ENCODE peak calls at places on chromosomes 5 and 9, in five cellular contexts. N is sigmoid colon, Q is right lobe of liver, H is IMR-90, I is heart left ventricle. V is an unnamed sample.

GRCh38 chr9:13607746-13608445 is 328.4 kb upstream of the MPDZ start:
- DNase-seq in N (no peak), Q (no peak), H (no peak), I (no peak), V (no peak)

GRCh38 chr5:6885581-6885980 is 172.3 kb downstream of the TENT4A start:
- DNase-seq in N (no peak), Q (no peak), H (no peak), I (no peak), V (no peak)

GRCh38 chr5:172356527-172356926 is 73.0 kb upstream of the UBTD2 start:
- DNase-seq in N (no peak), Q (no peak), H (no peak), I (no peak), V (no peak)

GRCh38 chr9:87888501-87888900 is 5.8 kb downstream of the SPATA31E1 start:
- DNase-seq in N (peak), Q (no peak), H (no peak), I (no peak), V (no peak)

GRCh38 chr5:179451813-179452196 is 98.5 kb upstream of the RUFY1 start:
- DNase-seq in N (no peak), Q (no peak), H (no peak), I (no peak), V (no peak)

GRCh38 chr5:41929035-41929434 is 4.0 kb downstream of the FBXO4 start:
- DNase-seq in N (no peak), Q (no peak), H (no peak), I (no peak), V (no peak)

GRCh38 chr9:20262611-20263010 is 359.7 kb downstream of the MLLT3 start:
- DNase-seq in N (no peak), Q (no peak), H (no peak), I (no peak), V (no peak)

GRCh38 chr9:16824545-16825041 is 45.9 kb downstream of the BNC2 start:
- DNase-seq in N (no peak), Q (no peak), H (peak), I (no peak), V (no peak)

GRCh38 chr9:129494113-129494789 is 126.7 kb downstream of the C9orf50 start:
- DNase-seq in N (no peak), Q (no peak), H (no peak), I (no peak), V (no peak)

GRCh38 chr5:110807174-110807573 is 68.4 kb downstream of the SLC25A46 start:
- DNase-seq in N (peak), Q (no peak), H (peak), I (no peak), V (no peak)

GRCh38 chr5:62494772-62495171 is 82.2 kb downstream of the IPO11 start:
- DNase-seq in N (no peak), Q (no peak), H (no peak), I (no peak), V (no peak)

GRCh38 chr9:129602598-129603415 is 18.1 kb downstream of the C9orf50 start:
- DNase-seq in N (no peak), Q (no peak), H (no peak), I (no peak), V (no peak)

GRCh38 chr5:177356756-177357458 is 817 bp upstream of the RGS14 start:
- DNase-seq in N (no peak), Q (no peak), H (no peak), I (peak), V (no peak)

GRCh38 chr5:137300411-137301240 is 198.5 kb downstream of the SPOCK1 start:
- DNase-seq in N (no peak), Q (no peak), H (peak), I (no peak), V (no peak)

GRCh38 chr9:133727277-133727875 is 10.8 kb downstream of the SARDH start:
- DNase-seq in N (peak), Q (peak), H (no peak), I (peak), V (peak)

GRCh38 chr5:15010936-15011335 is 139.4 kb upstream of the ANKH start:
- DNase-seq in N (no peak), Q (no peak), H (no peak), I (no peak), V (no peak)

GRCh38 chr5:168086104-168086610 is 205.3 kb upstream of the WWC1 start:
- DNase-seq in N (peak), Q (no peak), H (no peak), I (no peak), V (no peak)

GRCh38 chr5:116573617-116574431 is 799 bp downstream of the SEMA6A start:
- DNase-seq in N (no peak), Q (no peak), H (no peak), I (peak), V (peak)

GRCh38 chr5:30997681-30998080 is 195.8 kb upstream of the CDH6 start:
- DNase-seq in N (no peak), Q (no peak), H (no peak), I (no peak), V (no peak)

GRCh38 chr9:125663127-125663526 is 43.9 kb downstream of the MAPKAP1 start:
- DNase-seq in N (no peak), Q (no peak), H (peak), I (no peak), V (no peak)

GRCh38 chr5:172868924-172869565 is 35.0 kb downstream of the ERGIC1 start:
- DNase-seq in N (peak), Q (peak), H (peak), I (peak), V (peak)

GRCh38 chr9:124259273-124260078 is 1.7 kb downstream of the NEK6 start:
- DNase-seq in N (peak), Q (peak), H (peak), I (peak), V (peak)

GRCh38 chr5:180316586-180316985 is 24.7 kb upstream of the MAPK9 start:
- DNase-seq in N (no peak), Q (no peak), H (no peak), I (no peak), V (no peak)

GRCh38 chr9:13351768-13352386 is 72.4 kb upstream of the MPDZ start:
- DNase-seq in N (no peak), Q (no peak), H (peak), I (no peak), V (no peak)

GRCh38 chr5:98638701-98639100 is 134.8 kb upstream of the RGMB start:
- DNase-seq in N (no peak), Q (no peak), H (peak), I (no peak), V (peak)

GRCh38 chr9:70411141-70411929 is 3.1 kb downstream of the KLF9 start:
- DNase-seq in N (peak), Q (peak), H (peak), I (peak), V (peak)

GRCh38 chr9:1400983-1401382 is 350.8 kb downstream of the DMRT2 start:
- DNase-seq in N (no peak), Q (no peak), H (no peak), I (no peak), V (no peak)

GRCh38 chr5:77707786-77708185 is 68.4 kb downstream of the TBCA start:
- DNase-seq in N (no peak), Q (no peak), H (peak), I (no peak), V (no peak)

GRCh38 chr9:124296094-124296493 is 38.3 kb downstream of the NEK6 start:
- DNase-seq in N (no peak), Q (no peak), H (no peak), I (no peak), V (no peak)

GRCh38 chr5:99061299-99061698 is 132.5 kb upstream of the CHD1 start:
- DNase-seq in N (no peak), Q (no peak), H (no peak), I (peak), V (no peak)

GRCh38 chr5:122844136-122844915 is 1.1 kb upstream of the SNX24 start:
- DNase-seq in N (no peak), Q (no peak), H (no peak), I (no peak), V (peak)

GRCh38 chr5:138402640-138403039 is 36.2 kb upstream of the REEP2 start:
- DNase-seq in N (no peak), Q (no peak), H (no peak), I (no peak), V (no peak)

GRCh38 chr9:967436-967835 is 9.0 kb upstream of the DMRT3 start:
- DNase-seq in N (no peak), Q (no peak), H (no peak), I (no peak), V (no peak)

GRCh38 chr5:32760091-32760509 is 49.0 kb downstream of the NPR3 start:
- DNase-seq in N (no peak), Q (no peak), H (peak), I (no peak), V (no peak)

GRCh38 chr5:79201206-79201605 is 34.7 kb upstream of the JMY start:
- DNase-seq in N (no peak), Q (no peak), H (no peak), I (no peak), V (no peak)

GRCh38 chr9:122468735-122469134 is 9.0 kb downstream of the OR1J1 start:
- DNase-seq in N (no peak), Q (no peak), H (peak), I (no peak), V (no peak)

GRCh38 chr5:158819840-158820620 is 279.7 kb downstream of the EBF1 start:
- DNase-seq in N (no peak), Q (no peak), H (peak), I (no peak), V (no peak)

GRCh38 chr5:134275822-134276221 is 49.9 kb upstream of the PPP2CA start:
- DNase-seq in N (no peak), Q (no peak), H (peak), I (no peak), V (no peak)

GRCh38 chr5:6572086-6572824 is 60.6 kb downstream of the NSUN2 start:
- DNase-seq in N (peak), Q (no peak), H (no peak), I (no peak), V (no peak)

DNA sequence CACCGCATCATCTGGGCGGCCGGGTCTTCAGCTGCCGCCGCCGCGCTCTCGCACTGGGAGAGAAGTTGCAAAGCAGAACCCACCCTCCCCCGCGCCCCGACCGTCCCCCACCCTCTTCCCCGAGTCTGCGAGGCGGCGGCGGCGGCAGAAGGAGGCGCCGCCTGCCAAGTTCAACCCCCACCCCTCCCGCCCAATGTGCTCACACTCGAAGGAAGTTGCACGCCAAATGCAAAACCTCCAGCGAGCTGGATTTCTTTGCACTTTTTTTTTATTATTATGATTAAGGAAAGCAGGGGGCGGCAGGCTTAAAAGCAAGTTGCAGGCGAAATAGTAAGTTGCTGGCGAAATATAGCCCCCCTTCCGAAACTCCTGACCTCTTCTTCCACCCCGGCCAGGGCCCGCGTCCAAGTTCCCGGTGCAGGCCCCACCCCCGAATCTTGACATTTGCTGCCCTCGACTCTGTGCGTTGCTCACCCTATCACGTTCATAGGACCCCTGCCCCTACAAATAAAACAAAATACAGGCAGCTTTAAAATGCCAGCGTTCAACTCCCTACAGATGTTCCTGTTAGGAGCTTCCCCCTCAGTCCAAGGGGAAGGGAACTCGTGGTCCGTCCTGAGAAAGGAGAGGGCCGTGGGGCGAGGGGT is 1.1 kb upstream of the NR3C1 start:
- DNase-seq in N (peak), Q (peak), H (peak), I (peak), V (peak)
- TF ChIP-seq POLR2A in N (no peak), Q (no peak), H (no peak), I (no peak), V (no peak)

GRCh38 chr5:69416180-69416579 is 1.3 kb downstream of the MARVELD2 start:
- DNase-seq in N (no peak), Q (no peak), H (no peak), I (no peak), V (no peak)
- H3K4me3 ChIP-seq in N (no peak), Q (peak), H (no peak), I (no peak), V (no peak)

GRCh38 chr9:37784640-37785483 is at the start of gene EXOSC3:
- DNase-seq in N (peak), Q (peak), H (peak), I (peak), V (peak)
- TF ChIP-seq CTCF in N (no peak), Q (no peak), H (peak), I (peak), V (no peak)

GRCh38 chr9:121201738-121202533 is at the start of gene RAB14:
- DNase-seq in N (peak), Q (peak), H (peak), I (peak), V (peak)
- TF ChIP-seq POLR2A in N (peak), Q (peak), H (peak), I (no peak), V (peak)

GRCh38 chr9:92746567-92747458 is 17.8 kb downstream of the BICD2 start:
- DNase-seq in N (no peak), Q (peak), H (peak), I (no peak), V (no peak)
- H3K4me3 ChIP-seq in N (no peak), Q (no peak), H (no peak), I (no peak), V (no peak)

DNA sequence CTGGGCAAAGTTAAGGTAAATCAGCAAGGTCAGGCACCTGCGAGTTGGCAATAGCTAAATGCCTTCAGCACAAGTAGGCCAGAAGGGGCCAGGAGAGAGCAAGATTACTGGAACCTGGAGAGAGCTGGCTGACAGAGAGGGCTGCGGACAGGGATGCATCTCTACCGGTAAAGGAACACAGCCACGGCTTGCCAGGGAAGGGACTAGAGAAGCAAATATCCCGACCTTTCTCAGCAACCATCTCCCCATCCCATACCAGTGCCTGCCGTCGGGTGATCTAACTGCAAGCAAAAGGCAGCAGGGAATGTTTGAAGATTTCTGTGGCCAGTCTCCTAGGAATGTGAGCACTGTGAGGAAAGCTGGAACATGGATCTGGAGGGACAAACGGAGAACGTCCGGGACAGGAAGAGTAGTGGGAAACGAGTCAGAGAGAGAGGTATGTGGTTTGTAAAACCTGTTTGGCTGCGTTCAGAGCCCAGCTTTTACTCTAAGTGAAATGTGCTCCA is 15.9 kb upstream of the ABLIM3 start:
- DNase-seq in N (no peak), Q (peak), H (peak), I (no peak), V (no peak)
- TF ChIP-seq CTCF in N (no peak), Q (peak), H (peak), I (no peak), V (no peak)

DNA sequence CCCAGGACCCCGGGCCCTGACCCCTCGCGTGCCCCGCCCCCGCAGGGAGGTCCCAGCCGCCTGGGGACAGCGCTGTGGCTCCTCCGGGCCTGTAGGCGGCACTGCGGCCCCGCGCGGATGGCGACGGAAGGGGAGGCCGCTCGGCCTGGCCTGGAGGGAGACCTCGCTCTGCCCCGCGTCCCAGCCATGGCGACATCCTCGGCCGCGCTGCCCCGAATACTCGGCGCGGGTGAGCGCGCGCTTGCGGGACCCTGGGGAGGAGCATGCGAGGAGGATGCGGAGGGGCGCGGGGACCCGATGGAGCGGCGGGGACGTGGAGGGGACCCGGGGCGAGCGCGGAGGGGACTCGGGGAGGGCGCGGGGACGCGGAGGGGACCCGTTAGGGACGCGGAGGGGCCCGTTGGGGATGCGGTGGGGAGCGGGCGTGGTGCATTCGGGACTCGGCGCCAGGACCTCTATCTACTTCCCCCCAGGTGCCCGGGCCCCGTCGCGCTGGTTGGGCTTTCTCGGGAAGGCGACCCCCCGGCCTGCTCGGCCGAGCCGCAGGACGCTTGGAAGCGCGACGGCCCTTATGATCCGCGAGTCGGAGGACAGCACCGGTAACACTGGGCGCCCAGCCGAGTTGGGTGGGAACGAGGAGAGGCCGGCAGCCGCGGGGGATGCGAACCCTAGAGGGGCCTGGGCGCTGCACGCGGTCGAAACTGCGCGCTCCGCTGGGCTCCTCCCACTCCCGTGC is at the start of gene MRPS2:
- DNase-seq in N (peak), Q (peak), H (peak), I (peak), V (peak)
- TF ChIP-seq POLR2A in N (peak), Q (peak), H (no peak), I (no peak), V (no peak)

GRCh38 chr9:38092200-38092524 is 23.1 kb upstream of the SHB start:
- DNase-seq in N (peak), Q (no peak), H (no peak), I (no peak), V (no peak)
- H3K4me3 ChIP-seq in N (no peak), Q (no peak), H (no peak), I (no peak), V (no peak)

DNA sequence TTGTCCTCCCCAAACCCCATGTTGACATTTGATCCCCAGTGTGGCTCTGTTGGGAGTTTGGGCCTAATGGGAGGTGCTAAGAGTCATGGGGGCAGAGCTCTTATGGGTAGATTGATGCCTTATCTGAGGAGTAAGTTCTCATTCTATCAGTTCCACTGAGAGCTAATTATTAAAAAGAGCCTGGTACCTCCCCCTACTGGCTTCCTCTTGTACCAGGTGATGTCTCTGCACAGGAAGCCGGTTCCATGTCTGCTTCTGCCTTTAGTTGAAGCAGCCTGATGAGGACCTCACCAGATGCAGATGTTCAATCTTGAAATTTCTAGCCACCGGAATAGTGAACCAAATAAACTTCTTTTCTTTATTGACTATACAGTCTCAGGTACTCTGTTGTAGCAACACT is 10.8 kb downstream of the GABRB2 start:
- DNase-seq in N (no peak), Q (no peak), H (no peak), I (no peak), V (peak)
- TF ChIP-seq CTCF in N (no peak), Q (no peak), H (no peak), I (no peak), V (no peak)

GRCh38 chr9:131589993-131590392 is 44.7 kb downstream of the PRRT1B start:
- DNase-seq in N (no peak), Q (peak), H (no peak), I (peak), V (no peak)

GRCh38 chr9:131590449-131590848 is 45.1 kb downstream of the PRRT1B start:
- DNase-seq in N (no peak), Q (peak), H (no peak), I (peak), V (no peak)

GRCh38 chr9:131589124-131589711 is 43.9 kb downstream of the PRRT1B start:
- DNase-seq in N (no peak), Q (peak), H (no peak), I (peak), V (no peak)

GRCh38 chr9:131591845-131592208 is 46.5 kb downstream of the PRRT1B start:
- DNase-seq in N (no peak), Q (no peak), H (no peak), I (peak), V (no peak)

GRCh38 chr9:131590907-131591844 is 45.9 kb downstream of the PRRT1B start:
- DNase-seq in N (peak), Q (peak), H (peak), I (peak), V (peak)
- TF ChIP-seq POLR2A in N (no peak), Q (no peak), H (no peak), I (no peak), V (no peak)